ENCODE peak calls at places on chromosome 18, in nine cellular contexts. One of them, this sample, is unnamed.

GRCh38 chr18:24704921-24705620 is 244.6 kb downstream of the HRH4 start:
- DNase-seq in choroid plexus epithelial cell: peak; percentile 6
- DNase-seq in iPS-NIHi11: no peak
- DNase-seq in D341Med: no peak
- DNase-seq in cardiac septum: no peak
- DNase-seq in stomach: no peak
- DNase-seq in activated gamma-delta T cell treated with Interleukin-2 at 50 U/mL for 16 hours: no peak
- DNase-seq in hippocampal formation: no peak
- DNase-seq in fibroblast of the aortic adventitia: no peak
- DNase-seq in this sample: no peak

GRCh38 chr18:2883137-2883671 is 36.4 kb downstream of the EMILIN2 start:
- DNase-seq in hippocampal formation: no peak
- DNase-seq in activated gamma-delta T cell treated with Interleukin-2 at 50 U/mL for 16 hours: peak; percentile 48
- DNase-seq in fibroblast of the aortic adventitia: no peak
- DNase-seq in iPS-NIHi11: no peak
- DNase-seq in cardiac septum: no peak
- DNase-seq in stomach: no peak
- DNase-seq in D341Med: no peak
- DNase-seq in choroid plexus epithelial cell: no peak
- DNase-seq in this sample: no peak

GRCh38 chr18:73646772-73647171 is 500.9 kb downstream of the FBXO15 start:
- DNase-seq in fibroblast of the aortic adventitia: peak; percentile 86
- DNase-seq in stomach: no peak
- DNase-seq in choroid plexus epithelial cell: peak; percentile 34
- DNase-seq in cardiac septum: no peak
- DNase-seq in iPS-NIHi11: no peak
- DNase-seq in activated gamma-delta T cell treated with Interleukin-2 at 50 U/mL for 16 hours: no peak
- DNase-seq in hippocampal formation: no peak
- DNase-seq in D341Med: no peak
- DNase-seq in this sample: no peak

GRCh38 chr18:4720498-4720897 is 265.4 kb upstream of the DLGAP1 start:
- DNase-seq in activated gamma-delta T cell treated with Interleukin-2 at 50 U/mL for 16 hours: no peak
- DNase-seq in choroid plexus epithelial cell: no peak
- DNase-seq in stomach: no peak
- DNase-seq in hippocampal formation: no peak
- DNase-seq in D341Med: no peak
- DNase-seq in iPS-NIHi11: no peak
- DNase-seq in fibroblast of the aortic adventitia: no peak
- DNase-seq in cardiac septum: no peak
- DNase-seq in this sample: no peak

GRCh38 chr18:49985246-49985645 is 171.9 kb upstream of the ACAA2 start:
- DNase-seq in hippocampal formation: no peak
- DNase-seq in D341Med: no peak
- DNase-seq in stomach: no peak
- DNase-seq in activated gamma-delta T cell treated with Interleukin-2 at 50 U/mL for 16 hours: no peak
- DNase-seq in fibroblast of the aortic adventitia: no peak
- DNase-seq in cardiac septum: no peak
- DNase-seq in choroid plexus epithelial cell: no peak
- DNase-seq in iPS-NIHi11: no peak
- DNase-seq in this sample: no peak

GRCh38 chr18:48919547-48919946 is 31.2 kb downstream of the SMAD7 start:
- DNase-seq in hippocampal formation: no peak
- DNase-seq in stomach: no peak
- DNase-seq in D341Med: no peak
- DNase-seq in iPS-NIHi11: no peak
- DNase-seq in choroid plexus epithelial cell: no peak
- DNase-seq in activated gamma-delta T cell treated with Interleukin-2 at 50 U/mL for 16 hours: no peak
- DNase-seq in cardiac septum: no peak
- DNase-seq in fibroblast of the aortic adventitia: no peak
- DNase-seq in this sample: no peak

GRCh38 chr18:62850619-62851306 is 135.4 kb downstream of the PHLPP1 start:
- DNase-seq in hippocampal formation: no peak
- DNase-seq in choroid plexus epithelial cell: no peak
- DNase-seq in stomach: no peak
- DNase-seq in iPS-NIHi11: no peak
- DNase-seq in fibroblast of the aortic adventitia: no peak
- DNase-seq in D341Med: no peak
- DNase-seq in activated gamma-delta T cell treated with Interleukin-2 at 50 U/mL for 16 hours: no peak
- DNase-seq in cardiac septum: no peak
- DNase-seq in this sample: no peak

GRCh38 chr18:69725009-69725408 is 222.7 kb downstream of the CD226 start:
- DNase-seq in iPS-NIHi11: no peak
- DNase-seq in D341Med: no peak
- DNase-seq in hippocampal formation: no peak
- DNase-seq in stomach: no peak
- DNase-seq in cardiac septum: no peak
- DNase-seq in fibroblast of the aortic adventitia: peak; percentile 88
- DNase-seq in choroid plexus epithelial cell: no peak
- DNase-seq in activated gamma-delta T cell treated with Interleukin-2 at 50 U/mL for 16 hours: no peak
- DNase-seq in this sample: no peak

GRCh38 chr18:73824684-73825083 is 322.9 kb downstream of the FBXO15 start:
- DNase-seq in choroid plexus epithelial cell: peak; percentile 14
- DNase-seq in cardiac septum: no peak
- DNase-seq in fibroblast of the aortic adventitia: peak; percentile 13
- DNase-seq in stomach: no peak
- DNase-seq in activated gamma-delta T cell treated with Interleukin-2 at 50 U/mL for 16 hours: no peak
- DNase-seq in iPS-NIHi11: no peak
- DNase-seq in D341Med: no peak
- DNase-seq in hippocampal formation: no peak
- DNase-seq in this sample: no peak

GRCh38 chr18:42100917-42101316 is 145.9 kb downstream of the PIK3C3 start:
- DNase-seq in D341Med: no peak
- DNase-seq in cardiac septum: no peak
- DNase-seq in activated gamma-delta T cell treated with Interleukin-2 at 50 U/mL for 16 hours: no peak
- DNase-seq in hippocampal formation: no peak
- DNase-seq in iPS-NIHi11: no peak
- DNase-seq in stomach: no peak
- DNase-seq in fibroblast of the aortic adventitia: no peak
- DNase-seq in choroid plexus epithelial cell: no peak
- DNase-seq in this sample: no peak

GRCh38 chr18:59639821-59640220 is 57.4 kb downstream of the CCBE1 start:
- DNase-seq in cardiac septum: no peak
- DNase-seq in stomach: no peak
- DNase-seq in hippocampal formation: no peak
- DNase-seq in fibroblast of the aortic adventitia: no peak
- DNase-seq in D341Med: no peak
- DNase-seq in activated gamma-delta T cell treated with Interleukin-2 at 50 U/mL for 16 hours: no peak
- DNase-seq in iPS-NIHi11: no peak
- DNase-seq in choroid plexus epithelial cell: no peak
- DNase-seq in this sample: no peak

GRCh38 chr18:50340078-50340477 is 34.8 kb upstream of the SKA1 start:
- DNase-seq in D341Med: peak; percentile 41
- DNase-seq in iPS-NIHi11: peak; percentile 53
- DNase-seq in fibroblast of the aortic adventitia: no peak
- DNase-seq in activated gamma-delta T cell treated with Interleukin-2 at 50 U/mL for 16 hours: no peak
- DNase-seq in hippocampal formation: no peak
- DNase-seq in choroid plexus epithelial cell: no peak
- DNase-seq in stomach: no peak
- DNase-seq in cardiac septum: no peak
- DNase-seq in this sample: peak; percentile 76

GRCh38 chr18:6629635-6630140 is 99.8 kb upstream of the ARHGAP28 start:
- DNase-seq in D341Med: no peak
- DNase-seq in stomach: no peak
- DNase-seq in choroid plexus epithelial cell: peak; percentile 87
- DNase-seq in hippocampal formation: no peak
- DNase-seq in cardiac septum: no peak
- DNase-seq in activated gamma-delta T cell treated with Interleukin-2 at 50 U/mL for 16 hours: no peak
- DNase-seq in fibroblast of the aortic adventitia: peak; percentile 16
- DNase-seq in iPS-NIHi11: no peak
- DNase-seq in this sample: no peak

GRCh38 chr18:22165049-22165602 is 4.3 kb upstream of the GATA6 start:
- DNase-seq in stomach: no peak
- DNase-seq in activated gamma-delta T cell treated with Interleukin-2 at 50 U/mL for 16 hours: no peak
- DNase-seq in hippocampal formation: no peak
- DNase-seq in choroid plexus epithelial cell: no peak
- DNase-seq in iPS-NIHi11: peak; percentile 46
- DNase-seq in cardiac septum: no peak
- DNase-seq in D341Med: no peak
- DNase-seq in fibroblast of the aortic adventitia: peak; percentile 48
- DNase-seq in this sample: peak; percentile 84

GRCh38 chr18:63869374-63869773 is 18.1 kb upstream of the SERPINB2 start:
- DNase-seq in hippocampal formation: no peak
- DNase-seq in choroid plexus epithelial cell: peak; percentile 76
- DNase-seq in D341Med: no peak
- DNase-seq in stomach: no peak
- DNase-seq in iPS-NIHi11: no peak
- DNase-seq in fibroblast of the aortic adventitia: peak; percentile 73
- DNase-seq in activated gamma-delta T cell treated with Interleukin-2 at 50 U/mL for 16 hours: no peak
- DNase-seq in cardiac septum: peak; percentile 71
- DNase-seq in this sample: no peak

GRCh38 chr18:55779711-55780590 is 192.0 kb upstream of the TCF4 start:
- DNase-seq in stomach: no peak
- DNase-seq in fibroblast of the aortic adventitia: peak; percentile 24
- DNase-seq in activated gamma-delta T cell treated with Interleukin-2 at 50 U/mL for 16 hours: peak; percentile 3
- DNase-seq in choroid plexus epithelial cell: peak; percentile 26
- DNase-seq in iPS-NIHi11: peak; percentile 54
- DNase-seq in D341Med: peak; percentile 76
- DNase-seq in hippocampal formation: peak; percentile 57
- DNase-seq in cardiac septum: no peak
- DNase-seq in this sample: peak; percentile 82

GRCh38 chr18:74518456-74519315 is 15.6 kb upstream of the CNDP1 start:
- DNase-seq in iPS-NIHi11: no peak
- DNase-seq in choroid plexus epithelial cell: no peak
- DNase-seq in activated gamma-delta T cell treated with Interleukin-2 at 50 U/mL for 16 hours: no peak
- DNase-seq in fibroblast of the aortic adventitia: no peak
- DNase-seq in stomach: peak; percentile 16
- DNase-seq in hippocampal formation: no peak
- DNase-seq in cardiac septum: peak; percentile 43
- DNase-seq in D341Med: no peak
- DNase-seq in this sample: no peak

GRCh38 chr18:48473816-48474215 is 64.6 kb upstream of the ZBTB7C start:
- DNase-seq in D341Med: no peak
- DNase-seq in fibroblast of the aortic adventitia: no peak
- DNase-seq in iPS-NIHi11: no peak
- DNase-seq in stomach: no peak
- DNase-seq in activated gamma-delta T cell treated with Interleukin-2 at 50 U/mL for 16 hours: no peak
- DNase-seq in choroid plexus epithelial cell: no peak
- DNase-seq in cardiac septum: no peak
- DNase-seq in hippocampal formation: no peak
- DNase-seq in this sample: no peak

GRCh38 chr18:37383036-37383788 is 182.4 kb downstream of the CELF4 start:
- DNase-seq in activated gamma-delta T cell treated with Interleukin-2 at 50 U/mL for 16 hours: no peak
- DNase-seq in cardiac septum: no peak
- DNase-seq in choroid plexus epithelial cell: no peak
- DNase-seq in fibroblast of the aortic adventitia: peak; percentile 6
- DNase-seq in iPS-NIHi11: no peak
- DNase-seq in hippocampal formation: no peak
- DNase-seq in stomach: no peak
- DNase-seq in D341Med: no peak
- DNase-seq in this sample: peak; percentile 70

GRCh38 chr18:44792456-44793080 is 111.9 kb downstream of the SETBP1 start:
- DNase-seq in choroid plexus epithelial cell: no peak
- DNase-seq in fibroblast of the aortic adventitia: peak; percentile 72
- DNase-seq in cardiac septum: no peak
- DNase-seq in activated gamma-delta T cell treated with Interleukin-2 at 50 U/mL for 16 hours: no peak
- DNase-seq in stomach: no peak
- DNase-seq in D341Med: no peak
- DNase-seq in iPS-NIHi11: no peak
- DNase-seq in hippocampal formation: no peak
- DNase-seq in this sample: no peak

GRCh38 chr18:25735447-25735846 is 355.0 kb downstream of the SS18 start:
- DNase-seq in cardiac septum: no peak
- DNase-seq in activated gamma-delta T cell treated with Interleukin-2 at 50 U/mL for 16 hours: no peak
- DNase-seq in D341Med: no peak
- DNase-seq in choroid plexus epithelial cell: no peak
- DNase-seq in fibroblast of the aortic adventitia: no peak
- DNase-seq in iPS-NIHi11: no peak
- DNase-seq in stomach: no peak
- DNase-seq in hippocampal formation: no peak
- DNase-seq in this sample: no peak

GRCh38 chr18:61581578-61582204 is 248.5 kb downstream of the CDH20 start:
- DNase-seq in stomach: peak; percentile 86
- DNase-seq in activated gamma-delta T cell treated with Interleukin-2 at 50 U/mL for 16 hours: peak; percentile 63
- DNase-seq in choroid plexus epithelial cell: peak; percentile 69
- DNase-seq in hippocampal formation: peak; percentile 22
- DNase-seq in D341Med: peak; percentile 97
- DNase-seq in iPS-NIHi11: peak; percentile 93
- DNase-seq in fibroblast of the aortic adventitia: peak; percentile 60
- DNase-seq in cardiac septum: peak; percentile 91
- DNase-seq in this sample: peak; percentile 93

This sample was measured in H7.